ENCODE peak calls at places on chromosomes 5 and 9, in seven cellular contexts. L, W, T, K, Q, X and C are unnamed samples.
A peak's percentile ranks its signal among the peaks of the same experiment; 100 is the strongest.

GRCh38 chr5:142814122-142814521 is 43.9 kb downstream of the ARHGAP26 start:
- DNase-seq in L (no peak), W (no peak), T (no peak), K (no peak), Q (no peak), X (no peak), C (no peak)

GRCh38 chr5:150211156-150212030 is 21.5 kb downstream of the SLC6A7 start:
- DNase-seq in L (no peak), W (no peak), T (no peak), K (no peak), Q (no peak), X (peak; percentile 79), C (no peak)

GRCh38 chr9:129236441-129237145 is 58.5 kb upstream of the IER5L start:
- DNase-seq in L (no peak), W (no peak), T (no peak), K (no peak), Q (no peak), X (no peak), C (no peak)

GRCh38 chr9:83701286-83701685 is 6.5 kb downstream of the UBQLN1 start:
- DNase-seq in L (no peak), W (no peak), T (no peak), K (no peak), Q (no peak), X (no peak), C (no peak)

GRCh38 chr9:135033487-135033886 is 54.0 kb upstream of the OLFM1 start:
- DNase-seq in L (no peak), W (no peak), T (no peak), K (no peak), Q (no peak), X (no peak), C (peak; percentile 22)

GRCh38 chr5:115453391-115454095 is 91.0 kb downstream of the FEM1C start:
- DNase-seq in L (no peak), W (no peak), T (no peak), K (no peak), Q (no peak), X (no peak), C (no peak)

GRCh38 chr9:91825422-91825821 is 124.6 kb downstream of the ROR2 start:
- DNase-seq in L (no peak), W (no peak), T (no peak), K (no peak), Q (no peak), X (no peak), C (peak; percentile 88)

GRCh38 chr5:149448831-149449714 is 70.0 kb upstream of the IL17B start:
- DNase-seq in L (no peak), W (peak; percentile 60), T (no peak), K (no peak), Q (no peak), X (no peak), C (no peak)

GRCh38 chr9:127912882-127913281 is 4.0 kb downstream of the ST6GALNAC4 start:
- DNase-seq in L (no peak), W (peak; percentile 71), T (no peak), K (peak; percentile 87), Q (no peak), X (no peak), C (no peak)

GRCh38 chr9:130286781-130287428 is 21.3 kb downstream of the HMCN2 start:
- DNase-seq in L (no peak), W (no peak), T (no peak), K (peak; percentile 31), Q (no peak), X (no peak), C (no peak)
- TF ChIP-seq EP300 in L (no peak), W (no peak), T (no peak), K (peak; percentile 89), Q (no peak), X (no peak), C (peak; percentile 63)

GRCh38 chr9:117414906-117415583 is at the start of gene ASTN2:
- DNase-seq in L (peak; percentile 91), W (no peak), T (no peak), K (no peak), Q (no peak), X (peak; percentile 78), C (no peak)

GRCh38 chr9:117414220-117414905 is 494 bp downstream of the ASTN2 start:
- DNase-seq in L (peak; percentile 80), W (peak; percentile 39), T (no peak), K (no peak), Q (no peak), X (peak; percentile 79), C (no peak)

GRCh38 chr9:117412841-117413240 is 2.0 kb downstream of the ASTN2 start:
- DNase-seq in L (peak; percentile 48), W (no peak), T (no peak), K (no peak), Q (no peak), X (peak; percentile 59), C (no peak)

GRCh38 chr9:117412006-117412715 is 2.7 kb downstream of the ASTN2 start:
- DNase-seq in L (peak; percentile 55), W (no peak), T (no peak), K (no peak), Q (no peak), X (peak; percentile 53), C (no peak)

DNA sequence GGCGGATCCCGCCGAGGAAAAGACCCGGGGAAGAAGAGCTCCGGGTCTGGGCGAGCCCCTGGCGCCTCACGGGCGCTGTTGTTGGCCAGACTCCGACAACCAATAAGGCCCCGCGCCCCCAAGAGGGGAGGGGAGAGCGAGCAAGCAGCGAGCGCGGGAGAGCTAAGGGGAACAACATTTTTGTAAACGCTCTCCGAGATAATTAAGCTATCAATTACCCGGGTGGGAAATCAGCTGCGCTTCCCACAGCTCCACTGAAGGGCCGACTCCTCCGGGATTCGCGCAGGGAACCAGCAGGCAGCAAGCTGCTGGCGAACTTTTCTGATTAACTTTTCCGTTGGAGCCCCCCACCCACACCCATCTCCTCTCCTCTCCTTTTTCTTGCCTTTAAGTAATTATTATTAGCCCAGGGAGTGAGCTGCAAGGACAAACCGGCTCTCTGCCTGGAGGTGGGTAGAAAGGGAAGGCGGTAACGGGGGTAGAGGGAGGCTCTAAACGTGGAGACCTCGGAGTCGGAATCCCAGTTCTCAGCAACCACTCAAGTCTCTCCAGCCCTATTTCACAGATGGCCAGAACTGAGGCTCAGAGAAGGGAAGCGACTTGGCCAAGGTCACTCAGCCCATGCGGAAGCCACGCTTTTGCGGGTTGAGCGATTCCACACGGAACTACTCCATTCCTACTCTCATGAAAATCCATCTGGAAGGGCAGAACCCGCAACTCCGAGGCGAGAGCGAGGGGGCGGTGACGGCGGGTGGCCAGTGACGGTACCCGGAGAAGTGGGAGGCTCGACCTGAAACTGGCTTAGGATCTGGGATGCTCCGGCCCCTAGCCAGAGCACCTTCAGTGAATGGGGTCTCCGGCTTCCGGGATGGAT is 1.3 kb downstream of the ASTN2 start:
- DNase-seq in L (peak; percentile 82), W (no peak), T (no peak), K (no peak), Q (no peak), X (peak; percentile 74), C (no peak)
- H3K4me3 ChIP-seq in L (peak overlapping the region; percentile 59), W (peak overlapping the region; percentile 47), T (peak overlapping the region; percentile 58), K (no peak overlapping the region), Q (peak overlapping the region; percentile 37), X (peak overlapping the region; percentile 55), C (peak overlapping the region; percentile 39)

DNA sequence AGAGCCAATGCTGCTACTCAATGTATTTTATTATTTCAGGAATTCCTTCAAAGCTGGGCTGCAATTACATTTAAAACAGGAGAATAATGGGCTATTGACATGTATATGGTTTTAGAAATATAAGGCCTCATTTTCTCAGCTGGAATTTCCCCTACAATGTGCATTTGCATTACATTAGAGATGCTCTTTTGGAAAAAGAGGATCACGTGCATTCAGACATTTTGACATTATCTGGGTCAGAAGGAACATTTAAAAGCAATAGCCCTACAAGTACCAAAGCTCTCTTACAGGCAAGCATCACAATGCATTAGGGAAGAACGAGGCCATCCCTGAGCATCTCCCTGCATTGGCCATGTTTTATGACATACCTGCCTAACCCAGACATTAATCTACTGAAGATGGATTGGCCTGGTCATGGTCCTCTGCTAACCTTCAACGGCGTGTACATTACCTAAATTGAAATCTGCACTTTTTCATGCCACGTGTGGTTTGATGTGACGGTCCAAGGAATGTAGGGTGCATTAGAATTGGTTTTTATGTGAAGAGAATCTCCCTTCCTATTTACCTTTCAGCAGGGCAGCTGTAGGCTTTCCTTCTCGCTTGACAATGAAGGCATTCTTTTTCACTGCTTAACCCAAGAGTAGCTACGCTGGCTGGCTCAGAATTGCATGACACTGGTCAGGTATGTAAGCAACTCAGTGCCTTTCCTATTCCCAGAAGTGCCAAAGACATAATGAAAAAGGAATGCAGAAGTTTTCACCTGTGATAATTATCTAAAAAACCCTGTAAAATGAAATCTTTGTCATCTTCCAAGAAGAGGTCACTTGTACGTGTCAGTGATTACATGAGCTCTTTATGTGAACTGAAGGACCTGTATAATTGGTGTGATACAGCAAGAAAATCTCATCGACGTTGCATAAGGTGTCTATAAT is 212.3 kb upstream of the MPDZ start:
- DNase-seq in L (no peak), W (no peak), T (no peak), K (no peak), Q (no peak), X (peak; percentile 58), C (no peak)
- TF ChIP-seq EP300 in L (no peak), W (no peak), T (no peak), K (no peak), Q (no peak), X (peak; percentile 82), C (no peak)

DNA sequence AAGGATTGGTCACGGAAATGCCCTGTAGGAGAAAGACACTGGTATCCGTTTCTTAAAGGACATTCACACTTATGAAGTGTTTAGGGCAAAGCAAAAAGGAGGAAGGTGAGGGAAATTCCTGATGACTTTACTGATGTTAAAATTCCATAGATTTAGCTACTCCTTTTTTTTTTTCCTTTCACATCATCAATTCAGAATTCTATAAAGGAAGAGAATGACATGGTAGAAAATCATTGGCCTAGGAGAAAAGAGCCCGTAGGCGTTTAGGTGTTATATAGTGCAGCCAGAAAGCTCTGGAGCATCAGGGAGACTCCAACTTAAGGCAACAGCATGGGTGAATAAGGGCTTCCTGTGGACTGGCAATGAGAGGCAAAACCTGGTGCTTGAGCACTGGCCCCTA is at the start of gene TSLP:
- DNase-seq in L (no peak), W (no peak), T (no peak), K (no peak), Q (no peak), X (no peak), C (no peak)
- H3K4me3 ChIP-seq in L (no peak within 1 kb of the TSS), W (no peak within 1 kb of the TSS), T (peak within 1 kb of the TSS; percentile 61), K (no peak within 1 kb of the TSS), Q (no peak within 1 kb of the TSS), X (peak within 1 kb of the TSS; percentile 67), C (peak within 1 kb of the TSS; percentile 62)

GRCh38 chr9:11356101-11356500 is 743.3 kb upstream of the PTPRD start:
- DNase-seq in L (no peak), W (no peak), T (no peak), K (no peak), Q (no peak), X (no peak), C (no peak)
- TF ChIP-seq EP300 in L (no peak), W (no peak), T (no peak), K (no peak), Q (no peak), X (no peak), C (no peak)